ENCODE peak calls at places on chromosomes 4 and X, in four cellular contexts. W is pancreas, H is tibial nerve, L is fibroblast of lung. P is an unnamed sample.

GRCh38 chr4:185096032-185096653 is 46.9 kb upstream of the SLC25A4 start:
- DNase-seq in W (no peak), H (no peak), L (peak), P (peak)

GRCh38 chrX:117972681-117973080 is 143.9 kb downstream of the KLHL13 start:
- DNase-seq in W (no peak), H (no peak), L (no peak), P (no peak)

GRCh38 chr4:25223770-25224375 is 10.0 kb upstream of the PI4K2B start:
- DNase-seq in W (no peak), H (no peak), L (peak), P (no peak)

GRCh38 chr4:184168406-184169019 is 49.2 kb downstream of the ENPP6 start:
- DNase-seq in W (peak), H (peak), L (peak), P (peak)

GRCh38 chrX:16671005-16671404 is 21.0 kb downstream of the S100G start:
- DNase-seq in W (no peak), H (no peak), L (peak), P (peak)

GRCh38 chr4:38583102-38583501 is 80.9 kb upstream of the KLF3 start:
- DNase-seq in W (no peak), H (no peak), L (no peak), P (no peak)

GRCh38 chrX:103817502-103817901 is 14.6 kb downstream of the RAB9B start:
- DNase-seq in W (no peak), H (no peak), L (peak), P (no peak)

GRCh38 chrX:150372756-150373155 is 9.6 kb downstream of the MAMLD1 start:
- DNase-seq in W (no peak), H (no peak), L (no peak), P (no peak)

GRCh38 chrX:68692651-68693050 is 45.2 kb downstream of the STARD8 start:
- DNase-seq in W (no peak), H (no peak), L (no peak), P (no peak)

GRCh38 chr4:188297873-188298272 is 158.6 kb downstream of the TRIML1 start:
- DNase-seq in W (no peak), H (no peak), L (peak), P (no peak)

GRCh38 chr4:38664704-38665401 is 854 bp downstream of the KLF3 start:
- DNase-seq in W (peak), H (peak), L (peak), P (peak)

GRCh38 chr4:169115897-169116254 is 105.8 kb upstream of the CBR4 start:
- DNase-seq in W (no peak), H (no peak), L (peak), P (no peak)

GRCh38 chr4:136357556-136357955 is 1174.7 kb downstream of the PCDH18 start:
- DNase-seq in W (no peak), H (no peak), L (no peak), P (no peak)

GRCh38 chrX:39818071-39818470 is 279.7 kb downstream of the BCOR start:
- DNase-seq in W (no peak), H (no peak), L (no peak), P (no peak)

GRCh38 chrX:130055103-130055502 is 55.2 kb downstream of the ELF4 start:
- DNase-seq in W (no peak), H (no peak), L (peak), P (no peak)

DNA sequence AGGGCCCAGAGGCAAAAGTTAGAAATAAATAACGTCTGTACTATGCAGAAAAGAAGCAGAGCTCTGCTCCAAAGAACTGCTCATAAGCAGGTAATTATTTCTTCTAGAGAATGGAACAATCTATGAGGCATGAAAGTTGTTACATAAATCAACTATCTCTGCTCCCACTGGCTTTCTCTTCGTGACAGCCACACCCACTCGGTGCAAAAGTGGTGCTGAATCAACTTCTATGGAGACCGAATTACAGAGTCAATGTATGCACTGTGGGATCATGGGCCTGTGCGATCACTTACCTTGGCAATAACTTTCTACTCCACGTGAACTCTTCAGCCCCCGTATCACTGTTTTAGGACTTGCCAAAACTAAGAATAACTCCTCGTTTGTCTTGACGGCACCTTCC is 99.4 kb upstream of the ATXN3L start:
- DNase-seq in W (no peak), H (no peak), L (no peak), P (no peak)
- H3K27ac ChIP-seq in W (no peak), H (no peak), L (no peak), P (no peak)

GRCh38 chr4:28845158-28845557 is 1875.0 kb upstream of the PCDH7 start:
- DNase-seq in W (no peak), H (no peak), L (no peak), P (no peak)
- H3K27ac ChIP-seq in W (no peak), H (no peak), L (no peak), P (no peak)

DNA sequence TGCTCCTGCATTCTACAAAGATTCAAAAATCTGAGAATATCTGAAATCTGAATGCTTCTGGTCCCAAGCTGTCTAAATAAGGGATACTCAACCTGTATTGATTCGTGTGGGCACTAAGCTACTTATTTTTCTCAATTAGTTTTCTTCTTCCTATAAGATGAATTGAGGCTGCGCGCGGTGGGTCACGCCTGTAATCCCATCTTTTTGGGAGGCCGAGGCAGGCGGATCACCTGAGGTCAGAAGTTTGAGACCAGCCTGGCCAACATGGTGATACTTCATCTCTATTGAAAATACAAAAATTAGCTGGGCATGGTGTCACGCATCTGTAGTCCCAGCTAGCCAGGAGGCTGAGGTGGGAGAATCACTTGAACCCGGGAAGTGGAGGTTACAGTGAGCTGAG is 122.3 kb downstream of the PDLIM5 start:
- DNase-seq in W (no peak), H (no peak), L (no peak), P (no peak)
- H3K27ac ChIP-seq in W (no peak), H (no peak), L (no peak), P (no peak)

DNA sequence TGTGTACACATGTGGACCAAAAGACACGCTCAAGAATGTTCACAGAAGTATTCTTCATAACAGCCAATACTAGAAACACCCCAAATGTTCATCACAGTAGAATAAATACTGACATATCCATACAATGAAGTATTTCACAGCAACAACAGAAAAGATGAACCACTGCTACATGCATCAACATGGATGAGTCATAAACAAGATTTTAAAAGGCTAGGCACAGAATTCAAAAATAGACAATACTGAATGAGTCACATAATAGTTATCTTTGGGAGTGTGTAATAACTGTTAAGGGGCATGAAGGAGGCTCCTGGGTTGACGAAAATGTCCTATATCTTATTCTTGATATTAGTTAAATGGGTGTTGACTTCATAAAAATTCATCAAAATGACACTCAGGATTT is 43.5 kb downstream of the CLOCK start:
- DNase-seq in W (no peak), H (no peak), L (peak), P (no peak)
- H3K27ac ChIP-seq in W (no peak), H (no peak), L (no peak), P (no peak)

P was measured in substantia nigra.